ENCODE peak calls at places on chromosome 17, in six cellular contexts. One of them, this sample, is unnamed. For H3K36me3, the result is how much of the 10 kb centered on the place peaks cover.

GRCh38 chr17:2082003-2082862 is 27.3 kb downstream of the HIC1 start:
- DNase-seq in spleen: no peak
- DNase-seq in tibial artery: no peak
- DNase-seq in fibroblast of lung: no peak
- DNase-seq in right atrium auricular region: no peak
- DNase-seq in cardiac muscle cell: no peak
- DNase-seq in this sample: no peak

GRCh38 chr17:29562615-29563014 is 4.2 kb downstream of the ABHD15 start:
- DNase-seq in spleen: peak
- DNase-seq in tibial artery: no peak
- DNase-seq in fibroblast of lung: no peak
- DNase-seq in right atrium auricular region: peak
- DNase-seq in cardiac muscle cell: no peak
- DNase-seq in this sample: no peak

GRCh38 chr17:28521296-28522085 is 15.3 kb downstream of the FOXN1 start:
- DNase-seq in spleen: no peak
- DNase-seq in tibial artery: no peak
- DNase-seq in fibroblast of lung: no peak
- DNase-seq in right atrium auricular region: no peak
- DNase-seq in cardiac muscle cell: no peak
- DNase-seq in this sample: no peak

GRCh38 chr17:78526231-78527025 is 50.8 kb downstream of the DNAH17 start:
- DNase-seq in spleen: peak
- DNase-seq in tibial artery: no peak
- DNase-seq in fibroblast of lung: no peak
- DNase-seq in right atrium auricular region: no peak
- DNase-seq in cardiac muscle cell: no peak
- DNase-seq in this sample: no peak

GRCh38 chr17:58252141-58252540 is 13.8 kb downstream of the LPO start:
- DNase-seq in spleen: no peak
- DNase-seq in tibial artery: no peak
- DNase-seq in fibroblast of lung: no peak
- DNase-seq in right atrium auricular region: peak
- DNase-seq in cardiac muscle cell: no peak
- DNase-seq in this sample: no peak

GRCh38 chr17:3794890-3795757 is 5.9 kb downstream of the ITGAE start:
- DNase-seq in spleen: no peak
- DNase-seq in tibial artery: no peak
- DNase-seq in fibroblast of lung: no peak
- DNase-seq in right atrium auricular region: no peak
- DNase-seq in cardiac muscle cell: no peak
- DNase-seq in this sample: peak

GRCh38 chr17:14737984-14738651 is 437.2 kb downstream of the HS3ST3B1 start:
- DNase-seq in spleen: peak
- DNase-seq in tibial artery: peak
- DNase-seq in fibroblast of lung: peak
- DNase-seq in right atrium auricular region: peak
- DNase-seq in cardiac muscle cell: peak
- DNase-seq in this sample: no peak

GRCh38 chr17:75288784-75289121 is 480 bp downstream of the SLC25A19 start:
- DNase-seq in spleen: no peak
- DNase-seq in tibial artery: no peak
- DNase-seq in fibroblast of lung: no peak
- DNase-seq in right atrium auricular region: no peak
- DNase-seq in cardiac muscle cell: no peak
- DNase-seq in this sample: no peak

GRCh38 chr17:38918129-38918913 is 7.1 kb upstream of the LASP1NB start:
- DNase-seq in spleen: no peak
- DNase-seq in tibial artery: no peak
- DNase-seq in fibroblast of lung: no peak
- DNase-seq in right atrium auricular region: no peak
- DNase-seq in cardiac muscle cell: no peak
- DNase-seq in this sample: no peak

GRCh38 chr17:6398955-6399354 is 36.0 kb downstream of the AIPL1 start:
- DNase-seq in spleen: no peak
- DNase-seq in tibial artery: no peak
- DNase-seq in fibroblast of lung: no peak
- DNase-seq in right atrium auricular region: no peak
- DNase-seq in cardiac muscle cell: no peak
- DNase-seq in this sample: no peak

GRCh38 chr17:38869647-38870258 is at the start of gene LASP1:
- DNase-seq in spleen: peak
- DNase-seq in tibial artery: peak
- DNase-seq in fibroblast of lung: peak
- DNase-seq in right atrium auricular region: peak
- DNase-seq in cardiac muscle cell: peak
- DNase-seq in this sample: peak

GRCh38 chr17:61486135-61487120 is 34.2 kb downstream of the TBX4 start:
- DNase-seq in spleen: peak
- DNase-seq in tibial artery: no peak
- DNase-seq in fibroblast of lung: peak
- DNase-seq in right atrium auricular region: no peak
- DNase-seq in cardiac muscle cell: no peak
- DNase-seq in this sample: no peak

GRCh38 chr17:6857904-6858303 is 26.4 kb upstream of the TEKT1 start:
- DNase-seq in spleen: no peak
- DNase-seq in tibial artery: no peak
- DNase-seq in fibroblast of lung: no peak
- DNase-seq in right atrium auricular region: no peak
- DNase-seq in cardiac muscle cell: no peak
- DNase-seq in this sample: no peak

GRCh38 chr17:40015005-40015997 is at the start of gene CSF3:
- DNase-seq in spleen: no peak
- DNase-seq in tibial artery: no peak
- DNase-seq in fibroblast of lung: peak
- DNase-seq in right atrium auricular region: peak
- DNase-seq in cardiac muscle cell: peak
- DNase-seq in this sample: no peak

GRCh38 chr17:74842146-74842598 is 17.5 kb downstream of the GRIN2C start:
- DNase-seq in spleen: no peak
- DNase-seq in tibial artery: no peak
- DNase-seq in fibroblast of lung: no peak
- DNase-seq in right atrium auricular region: no peak
- DNase-seq in cardiac muscle cell: peak
- DNase-seq in this sample: no peak

GRCh38 chr17:53631486-53631885 is 191.2 kb upstream of the KIF2B start:
- DNase-seq in spleen: no peak
- DNase-seq in tibial artery: no peak
- DNase-seq in fibroblast of lung: no peak
- DNase-seq in right atrium auricular region: no peak
- DNase-seq in cardiac muscle cell: no peak
- DNase-seq in this sample: no peak

GRCh38 chr17:53629188-53629587 is 193.5 kb upstream of the KIF2B start:
- DNase-seq in spleen: no peak
- DNase-seq in tibial artery: no peak
- DNase-seq in fibroblast of lung: peak
- DNase-seq in right atrium auricular region: no peak
- DNase-seq in cardiac muscle cell: peak
- DNase-seq in this sample: no peak

GRCh38 chr17:53628011-53628410 is 194.7 kb upstream of the KIF2B start:
- DNase-seq in spleen: no peak
- DNase-seq in tibial artery: no peak
- DNase-seq in fibroblast of lung: peak
- DNase-seq in right atrium auricular region: no peak
- DNase-seq in cardiac muscle cell: peak
- DNase-seq in this sample: no peak

GRCh38 chr17:53630115-53630514 is 192.6 kb upstream of the KIF2B start:
- DNase-seq in spleen: no peak
- DNase-seq in tibial artery: no peak
- DNase-seq in fibroblast of lung: no peak
- DNase-seq in right atrium auricular region: no peak
- DNase-seq in cardiac muscle cell: no peak
- DNase-seq in this sample: no peak

DNA sequence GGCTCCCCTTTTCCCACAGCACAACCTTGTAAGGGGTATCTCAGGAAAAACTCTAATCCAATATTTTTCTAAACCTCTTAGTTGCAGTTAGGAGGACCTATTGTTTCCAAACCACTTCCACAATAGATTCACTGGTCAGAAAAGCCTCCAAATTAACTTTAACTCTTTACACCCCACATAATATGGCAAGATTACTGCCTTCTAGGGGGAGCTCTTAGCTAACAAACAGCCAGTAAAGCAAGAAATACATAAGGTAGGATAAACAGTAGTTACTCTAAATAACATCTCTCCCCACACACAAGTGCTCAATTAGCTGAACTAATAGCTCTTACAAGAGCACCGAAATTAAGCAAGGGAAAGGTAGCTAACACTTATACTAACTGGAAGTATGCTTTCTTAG is 192.1 kb upstream of the KIF2B start:
- DNase-seq in spleen: no peak
- DNase-seq in tibial artery: no peak
- DNase-seq in fibroblast of lung: no peak
- DNase-seq in right atrium auricular region: no peak
- DNase-seq in cardiac muscle cell: no peak
- DNase-seq in this sample: no peak
- TF ChIP-seq CTCF in spleen: no peak
- TF ChIP-seq CTCF in tibial artery: no peak
- TF ChIP-seq CTCF in fibroblast of lung: no peak
- TF ChIP-seq CTCF in right atrium auricular region: no peak
- TF ChIP-seq CTCF in cardiac muscle cell: no peak
- TF ChIP-seq CTCF in this sample: no peak

GRCh38 chr17:42573095-42573494 is 4.4 kb downstream of the PSMC3IP start:
- DNase-seq in spleen: no peak
- DNase-seq in tibial artery: no peak
- DNase-seq in fibroblast of lung: no peak
- DNase-seq in right atrium auricular region: no peak
- DNase-seq in cardiac muscle cell: no peak
- DNase-seq in this sample: no peak
- H3K36me3 ChIP-seq in spleen: half or more
- H3K36me3 ChIP-seq in tibial artery: half or more
- H3K36me3 ChIP-seq in fibroblast of lung: under half
- H3K36me3 ChIP-seq in right atrium auricular region: half or more
- H3K36me3 ChIP-seq in cardiac muscle cell: under half
- H3K36me3 ChIP-seq in this sample: under half

DNA sequence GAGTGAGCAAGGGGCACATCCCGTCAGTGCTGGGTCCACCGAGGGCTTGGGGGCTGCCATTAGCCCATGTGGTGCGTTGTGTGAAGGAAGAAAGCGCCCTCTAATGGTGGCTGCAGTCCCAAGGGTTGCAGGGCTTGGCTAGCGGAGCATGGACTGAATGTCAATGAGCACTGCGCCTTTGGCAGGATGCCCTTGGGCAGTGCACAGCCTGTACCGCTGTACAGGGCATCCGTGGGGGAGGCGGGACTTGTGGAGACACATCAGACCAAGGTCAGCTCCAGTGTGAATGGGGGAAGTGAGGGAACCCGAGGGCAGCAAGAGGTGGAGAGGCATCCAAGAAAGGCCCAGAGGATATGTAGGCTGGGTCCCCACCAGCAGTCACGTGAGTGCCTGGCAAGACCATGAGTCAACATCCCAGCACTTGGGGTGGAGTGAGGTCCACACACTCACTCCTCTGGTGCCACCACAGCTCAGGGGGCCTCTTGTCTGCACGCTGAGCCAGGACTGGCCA is 75.5 kb upstream of the MED9 start:
- DNase-seq in spleen: no peak
- DNase-seq in tibial artery: no peak
- DNase-seq in fibroblast of lung: no peak
- DNase-seq in right atrium auricular region: no peak
- DNase-seq in cardiac muscle cell: peak
- DNase-seq in this sample: no peak
- H3K4me3 ChIP-seq in spleen: no peak
- H3K4me3 ChIP-seq in tibial artery: no peak
- H3K4me3 ChIP-seq in fibroblast of lung: no peak
- H3K4me3 ChIP-seq in right atrium auricular region: no peak
- H3K4me3 ChIP-seq in cardiac muscle cell: no peak
- H3K4me3 ChIP-seq in this sample: no peak

DNA sequence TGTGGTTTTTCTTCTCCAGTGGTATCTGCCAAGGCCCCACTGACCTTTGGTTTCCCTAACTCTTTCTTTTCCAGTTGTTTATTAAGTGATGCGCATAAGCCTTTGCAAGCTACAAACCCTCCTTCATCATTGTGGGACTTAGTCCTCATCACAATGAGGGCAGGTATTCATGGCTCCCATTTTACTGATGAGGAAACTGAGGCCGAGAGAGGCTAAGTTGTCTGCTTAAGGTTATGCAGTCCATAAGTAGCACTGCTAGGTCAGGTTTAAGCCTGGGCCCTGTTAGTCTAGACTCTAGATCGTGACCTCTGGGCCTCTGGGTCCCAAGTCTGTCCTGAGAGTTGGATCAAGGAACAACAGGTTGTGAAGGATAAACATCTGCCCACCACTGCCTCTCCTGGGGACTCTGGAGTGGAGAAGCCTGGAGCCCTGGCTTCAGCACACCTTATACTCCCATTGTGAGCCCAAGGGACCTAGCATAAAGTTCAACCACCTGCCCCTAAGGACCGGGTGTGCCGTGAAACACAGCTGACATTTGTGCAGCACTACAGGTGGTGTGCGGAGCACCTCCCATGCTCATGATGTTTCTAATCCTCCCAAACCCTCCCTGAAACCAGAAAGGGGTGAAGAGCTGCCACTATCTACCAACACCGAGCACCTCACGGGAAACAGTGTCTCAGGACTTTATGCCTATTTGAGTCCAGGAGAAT is 5.2 kb upstream of the KCNH6 start:
- DNase-seq in spleen: no peak
- DNase-seq in tibial artery: no peak
- DNase-seq in fibroblast of lung: no peak
- DNase-seq in right atrium auricular region: no peak
- DNase-seq in cardiac muscle cell: no peak
- DNase-seq in this sample: no peak
- TF ChIP-seq CTCF in spleen: no peak
- TF ChIP-seq CTCF in tibial artery: no peak
- TF ChIP-seq CTCF in fibroblast of lung: no peak
- TF ChIP-seq CTCF in right atrium auricular region: no peak
- TF ChIP-seq CTCF in cardiac muscle cell: no peak
- TF ChIP-seq CTCF in this sample: no peak

DNA sequence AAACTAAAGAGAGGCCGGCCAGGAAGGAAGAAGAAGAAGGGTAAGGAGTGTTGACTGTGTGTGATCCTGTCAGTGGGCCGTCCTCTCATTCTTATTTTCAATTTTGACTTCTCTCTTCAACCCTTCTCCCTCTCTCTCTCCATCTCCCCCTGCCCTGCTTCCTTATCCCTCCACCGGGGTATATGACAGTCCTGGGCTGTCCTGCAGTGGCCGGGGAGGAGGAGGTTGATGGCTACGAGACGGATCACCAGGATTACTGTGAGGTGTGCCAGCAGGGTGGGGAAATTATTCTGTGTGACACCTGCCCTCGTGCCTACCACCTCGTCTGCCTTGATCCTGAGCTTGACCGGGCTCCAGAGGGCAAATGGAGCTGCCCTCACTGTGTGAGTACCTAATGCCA is 5.6 kb downstream of the CHD3 start:
- DNase-seq in spleen: no peak
- DNase-seq in tibial artery: no peak
- DNase-seq in fibroblast of lung: no peak
- DNase-seq in right atrium auricular region: no peak
- DNase-seq in cardiac muscle cell: no peak
- DNase-seq in this sample: no peak
- H3K36me3 ChIP-seq in spleen: half or more
- H3K36me3 ChIP-seq in tibial artery: under half
- H3K36me3 ChIP-seq in fibroblast of lung: under half
- H3K36me3 ChIP-seq in right atrium auricular region: under half
- H3K36me3 ChIP-seq in cardiac muscle cell: under half
- H3K36me3 ChIP-seq in this sample: half or more

This sample was measured in CD8-positive, alpha-beta T cell.